ENCODE peak calls at places on chromosomes 11 and 22, in four cellular contexts. One of them, this sample, is unnamed.
A peak's percentile ranks its signal among the peaks of the same experiment; 100 is the strongest.

GRCh38 chr22:27670701-27671412 is 130.7 kb downstream of the MN1 start:
- DNase-seq in IMR-90: no peak
- DNase-seq in NB4: peak; percentile 91
- DNase-seq in heart left ventricle: peak; percentile 85
- DNase-seq in this sample: no peak

GRCh38 chr11:41845066-41845465 is 385.6 kb upstream of the LRRC4C start:
- DNase-seq in NB4: no peak
- DNase-seq in heart left ventricle: no peak
- DNase-seq in IMR-90: no peak
- DNase-seq in this sample: no peak

GRCh38 chr11:73139476-73140198 is 2.5 kb downstream of the FCHSD2 start:
- DNase-seq in heart left ventricle: no peak
- DNase-seq in NB4: no peak
- DNase-seq in IMR-90: peak; percentile 49
- DNase-seq in this sample: no peak

GRCh38 chr11:44638032-44638431 is 72.6 kb downstream of the CD82 start:
- DNase-seq in IMR-90: no peak
- DNase-seq in heart left ventricle: no peak
- DNase-seq in NB4: no peak
- DNase-seq in this sample: peak; percentile 83

GRCh38 chr11:114358711-114359110 is 41.6 kb downstream of the C11orf71 start:
- DNase-seq in NB4: peak; percentile 48
- DNase-seq in IMR-90: peak; percentile 27
- DNase-seq in heart left ventricle: no peak
- DNase-seq in this sample: no peak

GRCh38 chr11:125554038-125554437 is 15.2 kb upstream of the EI24 start:
- DNase-seq in NB4: no peak
- DNase-seq in IMR-90: no peak
- DNase-seq in heart left ventricle: no peak
- DNase-seq in this sample: no peak

GRCh38 chr22:30507670-30508069 is 2.2 kb upstream of the SEC14L4 start:
- DNase-seq in NB4: no peak
- DNase-seq in IMR-90: no peak
- DNase-seq in heart left ventricle: no peak
- DNase-seq in this sample: no peak

GRCh38 chr22:28025333-28025732 is 106.3 kb upstream of the PITPNB start:
- DNase-seq in heart left ventricle: no peak
- DNase-seq in NB4: no peak
- DNase-seq in IMR-90: no peak
- DNase-seq in this sample: no peak

GRCh38 chr11:554824-555499 is 5.6 kb downstream of the LMNTD2 start:
- DNase-seq in IMR-90: no peak
- DNase-seq in NB4: peak; percentile 74
- DNase-seq in heart left ventricle: peak; percentile 55
- DNase-seq in this sample: no peak

GRCh38 chr22:22576244-22576988 is 17.4 kb upstream of the PRAME start:
- DNase-seq in heart left ventricle: peak; percentile 36
- DNase-seq in IMR-90: peak; percentile 24
- DNase-seq in NB4: peak; percentile 55
- DNase-seq in this sample: no peak

GRCh38 chr11:74989269-74989655 is 529 bp downstream of the NEU3 start:
- DNase-seq in IMR-90: peak; percentile 10
- DNase-seq in NB4: peak; percentile 31
- DNase-seq in heart left ventricle: no peak
- DNase-seq in this sample: no peak

GRCh38 chr11:65552413-65552951 is 5.7 kb downstream of the LTBP3 start:
- DNase-seq in NB4: no peak
- DNase-seq in heart left ventricle: no peak
- DNase-seq in IMR-90: no peak
- DNase-seq in this sample: no peak

GRCh38 chr11:65553301-65554001 is 4.7 kb downstream of the LTBP3 start:
- DNase-seq in IMR-90: no peak
- DNase-seq in NB4: peak; percentile 74
- DNase-seq in heart left ventricle: no peak
- DNase-seq in this sample: peak; percentile 87

GRCh38 chr11:65549088-65549487 is 9.1 kb downstream of the LTBP3 start:
- DNase-seq in heart left ventricle: no peak
- DNase-seq in IMR-90: no peak
- DNase-seq in NB4: no peak
- DNase-seq in this sample: no peak

GRCh38 chr11:65554057-65554818 is 3.9 kb downstream of the LTBP3 start:
- DNase-seq in IMR-90: no peak
- DNase-seq in NB4: peak; percentile 42
- DNase-seq in heart left ventricle: no peak
- DNase-seq in this sample: no peak

GRCh38 chr11:65551572-65552398 is 6.4 kb downstream of the LTBP3 start:
- DNase-seq in heart left ventricle: no peak
- DNase-seq in IMR-90: peak; percentile 22
- DNase-seq in NB4: peak; percentile 62
- DNase-seq in this sample: no peak
- TF ChIP-seq CTCF in heart left ventricle: peak; percentile 33
- TF ChIP-seq CTCF in IMR-90: peak; percentile 34
- TF ChIP-seq CTCF in NB4: peak; percentile 64
- TF ChIP-seq CTCF in this sample: peak; percentile 21

GRCh38 chr11:116162541-116163230 is 610.1 kb downstream of the BUD13 start:
- DNase-seq in IMR-90: no peak
- DNase-seq in heart left ventricle: peak; percentile 52
- DNase-seq in NB4: no peak
- DNase-seq in this sample: peak; percentile 9
- H3K4me3 ChIP-seq in IMR-90: no peak overlapping the region
- H3K4me3 ChIP-seq in heart left ventricle: no peak overlapping the region
- H3K4me3 ChIP-seq in NB4: no peak overlapping the region
- H3K4me3 ChIP-seq in this sample: no peak overlapping the region

GRCh38 chr11:118047749-118048148 is 29.1 kb upstream of the TMPRSS4 start:
- DNase-seq in IMR-90: no peak
- DNase-seq in NB4: no peak
- DNase-seq in heart left ventricle: no peak
- DNase-seq in this sample: peak; percentile 75

GRCh38 chr11:118046964-118047700 is 29.7 kb upstream of the TMPRSS4 start:
- DNase-seq in IMR-90: no peak
- DNase-seq in heart left ventricle: no peak
- DNase-seq in NB4: no peak
- DNase-seq in this sample: no peak

GRCh38 chr11:118049771-118050170 is 27.1 kb upstream of the TMPRSS4 start:
- DNase-seq in IMR-90: no peak
- DNase-seq in NB4: no peak
- DNase-seq in heart left ventricle: no peak
- DNase-seq in this sample: no peak

GRCh38 chr11:118050208-118050891 is 26.5 kb upstream of the TMPRSS4 start:
- DNase-seq in IMR-90: no peak
- DNase-seq in NB4: no peak
- DNase-seq in heart left ventricle: no peak
- DNase-seq in this sample: peak; percentile 59

GRCh38 chr11:118048472-118049370 is 28.2 kb upstream of the TMPRSS4 start:
- DNase-seq in heart left ventricle: no peak
- DNase-seq in IMR-90: no peak
- DNase-seq in NB4: no peak
- DNase-seq in this sample: peak; percentile 48
- TF ChIP-seq POLR2A in heart left ventricle: no peak
- TF ChIP-seq POLR2A in IMR-90: no peak
- TF ChIP-seq POLR2A in NB4: no peak
- TF ChIP-seq POLR2A in this sample: no peak

GRCh38 chr11:39361557-39361956 is 2097.9 kb downstream of the LRRC4C start:
- DNase-seq in NB4: no peak
- DNase-seq in IMR-90: no peak
- DNase-seq in heart left ventricle: no peak
- DNase-seq in this sample: no peak

GRCh38 chr11:39365809-39366436 is 2093.5 kb downstream of the LRRC4C start:
- DNase-seq in IMR-90: no peak
- DNase-seq in NB4: peak; percentile 27
- DNase-seq in heart left ventricle: no peak
- DNase-seq in this sample: no peak

DNA sequence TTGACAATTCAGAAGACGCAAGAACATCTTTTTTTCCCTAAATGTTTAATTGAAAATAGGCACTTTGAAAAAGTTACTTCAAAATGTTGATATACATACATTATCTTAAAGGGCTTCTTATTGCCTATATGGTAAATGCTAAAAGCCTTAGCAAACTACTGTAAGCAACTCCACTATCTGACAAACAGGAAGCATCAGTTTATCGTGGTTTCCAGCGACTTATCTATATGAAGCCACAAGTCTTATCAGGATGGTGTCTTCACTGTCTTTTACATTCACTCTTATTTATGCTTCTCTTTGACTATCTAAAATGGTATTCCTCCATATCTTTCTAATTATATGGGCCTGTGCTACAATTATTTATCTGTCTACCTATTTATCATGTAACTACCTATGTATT is 2091.9 kb downstream of the LRRC4C start:
- DNase-seq in NB4: peak; percentile 27
- DNase-seq in heart left ventricle: no peak
- DNase-seq in IMR-90: no peak
- DNase-seq in this sample: no peak
- TF ChIP-seq CTCF in NB4: no peak
- TF ChIP-seq CTCF in heart left ventricle: no peak
- TF ChIP-seq CTCF in IMR-90: no peak
- TF ChIP-seq CTCF in this sample: no peak

DNA sequence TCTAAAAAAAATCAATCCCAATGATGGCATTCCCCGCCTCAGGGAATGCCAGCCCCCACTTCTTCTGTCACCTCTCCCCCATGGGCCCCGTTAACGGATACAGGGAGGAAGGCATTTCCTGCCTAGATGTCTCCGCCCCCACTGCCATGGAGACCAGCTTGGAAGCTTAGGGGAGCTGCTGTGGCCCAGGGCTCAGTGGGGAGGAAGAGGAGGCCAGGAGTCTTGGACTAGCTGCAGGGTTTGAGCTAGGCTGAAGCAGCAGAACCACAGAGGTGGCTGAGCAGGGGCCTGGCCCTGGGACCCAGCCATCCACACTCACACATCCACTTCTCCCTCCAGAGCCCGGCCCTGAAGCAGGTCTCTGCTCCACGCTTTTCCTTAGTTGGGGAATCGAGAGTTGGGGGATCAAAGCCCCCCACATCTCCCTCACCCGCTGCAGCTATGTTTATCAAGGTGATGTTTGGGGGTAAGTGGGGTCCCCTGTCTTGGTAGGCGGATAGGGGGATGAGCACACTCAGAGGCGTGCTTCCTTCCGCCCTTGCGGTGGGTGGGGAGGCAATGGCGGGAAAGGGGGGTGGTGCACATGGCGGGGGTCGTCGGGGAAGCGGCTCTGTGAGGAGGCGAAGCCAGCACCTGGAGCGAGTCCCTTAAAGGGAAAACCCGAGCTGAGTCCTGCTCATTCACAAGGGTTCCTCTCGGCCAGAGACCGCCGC is at the start of gene C22orf15:
- DNase-seq in NB4: peak; percentile 58
- DNase-seq in IMR-90: peak; percentile 29
- DNase-seq in heart left ventricle: no peak
- DNase-seq in this sample: no peak
- H3K4me3 ChIP-seq in NB4: no peak within 1 kb of the TSS
- H3K4me3 ChIP-seq in IMR-90: no peak within 1 kb of the TSS
- H3K4me3 ChIP-seq in heart left ventricle: no peak within 1 kb of the TSS
- H3K4me3 ChIP-seq in this sample: no peak within 1 kb of the TSS